ENCODE peak calls at places on chromosomes 5 and 9, in nine cellular contexts. One of them, this sample, is unnamed.

GRCh38 chr5:71974165-71974564 is 133.1 kb upstream of the MAP1B start:
- DNase-seq in foreskin fibroblast: no peak
- DNase-seq in GM10248: no peak
- DNase-seq in nephron progenitor cell: no peak
- DNase-seq in fibroblast of mammary gland: peak; percentile 77
- DNase-seq in cardiac muscle cell: no peak
- DNase-seq in epithelial cell of esophagus: no peak
- DNase-seq in stomach: no peak
- DNase-seq in choroid plexus epithelial cell: peak; percentile 14
- DNase-seq in this sample: no peak

GRCh38 chr5:111668713-111669112 is 88.3 kb downstream of the NREP start:
- DNase-seq in stomach: no peak
- DNase-seq in foreskin fibroblast: no peak
- DNase-seq in choroid plexus epithelial cell: peak; percentile 9
- DNase-seq in fibroblast of mammary gland: peak; percentile 74
- DNase-seq in GM10248: no peak
- DNase-seq in epithelial cell of esophagus: peak; percentile 88
- DNase-seq in nephron progenitor cell: no peak
- DNase-seq in cardiac muscle cell: no peak
- DNase-seq in this sample: no peak

GRCh38 chr5:82156876-82157275 is 121.3 kb downstream of the RPS23 start:
- DNase-seq in nephron progenitor cell: no peak
- DNase-seq in cardiac muscle cell: no peak
- DNase-seq in stomach: no peak
- DNase-seq in fibroblast of mammary gland: no peak
- DNase-seq in epithelial cell of esophagus: no peak
- DNase-seq in GM10248: no peak
- DNase-seq in choroid plexus epithelial cell: no peak
- DNase-seq in foreskin fibroblast: no peak
- DNase-seq in this sample: no peak

GRCh38 chr5:58153255-58153654 is 306.6 kb downstream of the PLK2 start:
- DNase-seq in foreskin fibroblast: no peak
- DNase-seq in choroid plexus epithelial cell: no peak
- DNase-seq in fibroblast of mammary gland: no peak
- DNase-seq in stomach: no peak
- DNase-seq in nephron progenitor cell: no peak
- DNase-seq in epithelial cell of esophagus: peak; percentile 44
- DNase-seq in cardiac muscle cell: no peak
- DNase-seq in GM10248: no peak
- DNase-seq in this sample: no peak

GRCh38 chr9:33143241-33143642 is 23.9 kb downstream of the B4GALT1 start:
- DNase-seq in GM10248: no peak
- DNase-seq in choroid plexus epithelial cell: peak; percentile 89
- DNase-seq in fibroblast of mammary gland: peak; percentile 82
- DNase-seq in nephron progenitor cell: no peak
- DNase-seq in stomach: no peak
- DNase-seq in foreskin fibroblast: peak; percentile 77
- DNase-seq in cardiac muscle cell: no peak
- DNase-seq in epithelial cell of esophagus: peak; percentile 66
- DNase-seq in this sample: no peak

GRCh38 chr9:113474372-113474771 is 10.8 kb downstream of the RGS3 start:
- DNase-seq in fibroblast of mammary gland: no peak
- DNase-seq in cardiac muscle cell: no peak
- DNase-seq in foreskin fibroblast: no peak
- DNase-seq in choroid plexus epithelial cell: no peak
- DNase-seq in GM10248: no peak
- DNase-seq in stomach: no peak
- DNase-seq in nephron progenitor cell: no peak
- DNase-seq in epithelial cell of esophagus: no peak
- DNase-seq in this sample: no peak

GRCh38 chr5:31361234-31361633 is 167.7 kb downstream of the CDH6 start:
- DNase-seq in GM10248: no peak
- DNase-seq in foreskin fibroblast: peak; percentile 89
- DNase-seq in fibroblast of mammary gland: peak; percentile 91
- DNase-seq in cardiac muscle cell: no peak
- DNase-seq in nephron progenitor cell: no peak
- DNase-seq in choroid plexus epithelial cell: peak; percentile 48
- DNase-seq in epithelial cell of esophagus: peak; percentile 36
- DNase-seq in stomach: no peak
- DNase-seq in this sample: no peak

GRCh38 chr5:90093931-90094485 is 315.5 kb downstream of the CETN3 start:
- DNase-seq in choroid plexus epithelial cell: peak; percentile 71
- DNase-seq in fibroblast of mammary gland: no peak
- DNase-seq in epithelial cell of esophagus: peak; percentile 93
- DNase-seq in GM10248: no peak
- DNase-seq in foreskin fibroblast: no peak
- DNase-seq in nephron progenitor cell: no peak
- DNase-seq in stomach: no peak
- DNase-seq in cardiac muscle cell: no peak
- DNase-seq in this sample: no peak

GRCh38 chr5:97043511-97043910 is 98.9 kb downstream of the LIX1 start:
- DNase-seq in epithelial cell of esophagus: no peak
- DNase-seq in GM10248: no peak
- DNase-seq in stomach: no peak
- DNase-seq in foreskin fibroblast: no peak
- DNase-seq in nephron progenitor cell: no peak
- DNase-seq in cardiac muscle cell: peak; percentile 28
- DNase-seq in choroid plexus epithelial cell: no peak
- DNase-seq in fibroblast of mammary gland: no peak
- DNase-seq in this sample: no peak

GRCh38 chr5:143889986-143890385 is 78.0 kb downstream of the HMHB1 start:
- DNase-seq in GM10248: no peak
- DNase-seq in fibroblast of mammary gland: peak; percentile 42
- DNase-seq in stomach: no peak
- DNase-seq in nephron progenitor cell: no peak
- DNase-seq in foreskin fibroblast: peak; percentile 64
- DNase-seq in cardiac muscle cell: no peak
- DNase-seq in epithelial cell of esophagus: peak; percentile 85
- DNase-seq in choroid plexus epithelial cell: peak; percentile 89
- DNase-seq in this sample: no peak

GRCh38 chr5:154215531-154215930 is 25.0 kb downstream of the GALNT10 start:
- DNase-seq in choroid plexus epithelial cell: no peak
- DNase-seq in epithelial cell of esophagus: peak; percentile 69
- DNase-seq in cardiac muscle cell: no peak
- DNase-seq in foreskin fibroblast: no peak
- DNase-seq in fibroblast of mammary gland: no peak
- DNase-seq in nephron progenitor cell: no peak
- DNase-seq in stomach: no peak
- DNase-seq in GM10248: no peak
- DNase-seq in this sample: no peak

GRCh38 chr9:132201780-132202703 is 40.2 kb downstream of the NTNG2 start:
- DNase-seq in fibroblast of mammary gland: no peak
- DNase-seq in cardiac muscle cell: no peak
- DNase-seq in nephron progenitor cell: peak; percentile 38
- DNase-seq in stomach: no peak
- DNase-seq in foreskin fibroblast: no peak
- DNase-seq in choroid plexus epithelial cell: no peak
- DNase-seq in epithelial cell of esophagus: no peak
- DNase-seq in GM10248: no peak
- DNase-seq in this sample: no peak

GRCh38 chr5:107578051-107578635 is 92.6 kb downstream of the EFNA5 start:
- DNase-seq in nephron progenitor cell: no peak
- DNase-seq in stomach: no peak
- DNase-seq in choroid plexus epithelial cell: no peak
- DNase-seq in fibroblast of mammary gland: no peak
- DNase-seq in foreskin fibroblast: no peak
- DNase-seq in GM10248: no peak
- DNase-seq in cardiac muscle cell: no peak
- DNase-seq in epithelial cell of esophagus: peak; percentile 93
- DNase-seq in this sample: no peak

GRCh38 chr5:175478008-175478383 is 364 bp upstream of the SFXN1 start:
- DNase-seq in nephron progenitor cell: no peak
- DNase-seq in cardiac muscle cell: no peak
- DNase-seq in stomach: no peak
- DNase-seq in fibroblast of mammary gland: peak; percentile 18
- DNase-seq in GM10248: no peak
- DNase-seq in choroid plexus epithelial cell: no peak
- DNase-seq in epithelial cell of esophagus: no peak
- DNase-seq in foreskin fibroblast: no peak
- DNase-seq in this sample: no peak

DNA sequence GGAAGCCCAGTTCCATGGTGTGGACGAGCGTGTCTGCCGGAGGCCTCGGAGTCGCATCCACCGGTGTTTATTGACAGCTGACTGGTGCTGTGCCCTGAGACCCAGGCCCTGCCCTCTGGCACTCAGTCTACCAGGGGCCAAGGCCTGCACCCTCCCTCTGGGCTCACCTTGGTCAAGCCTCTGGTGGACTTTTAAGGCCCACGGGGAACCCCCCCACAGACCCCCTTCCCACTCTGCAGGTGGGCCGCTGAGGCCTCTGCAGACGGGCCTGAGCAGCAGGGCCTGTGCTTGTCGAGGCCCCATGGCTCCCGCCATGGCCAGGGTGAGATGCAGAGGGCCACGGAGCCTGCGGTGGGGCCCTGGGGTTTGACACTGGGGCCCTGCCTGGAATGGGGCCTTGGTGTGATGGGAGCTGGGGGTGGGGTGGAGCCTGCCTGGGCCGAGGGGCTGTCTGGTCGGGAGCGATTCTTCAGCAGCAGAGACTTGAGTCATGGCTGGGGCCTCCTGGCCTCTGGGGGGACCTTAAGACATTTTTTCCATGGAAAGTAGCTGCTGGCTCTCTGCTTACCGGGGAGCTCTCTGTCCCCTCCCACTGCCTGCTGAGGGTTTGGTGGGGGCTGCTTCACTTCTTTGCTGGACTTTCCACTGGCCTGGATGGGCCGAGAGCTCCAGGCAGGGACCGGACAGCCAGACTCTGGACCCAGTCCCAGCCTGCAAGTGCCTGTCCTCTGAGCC is 132.0 kb downstream of the RXRA start:
- DNase-seq in fibroblast of mammary gland: peak; percentile 40
- DNase-seq in stomach: no peak
- DNase-seq in cardiac muscle cell: no peak
- DNase-seq in epithelial cell of esophagus: no peak
- DNase-seq in foreskin fibroblast: no peak
- DNase-seq in GM10248: no peak
- DNase-seq in choroid plexus epithelial cell: peak; percentile 74
- DNase-seq in nephron progenitor cell: no peak
- DNase-seq in this sample: no peak
- TF ChIP-seq CTCF in fibroblast of mammary gland: no peak
- TF ChIP-seq CTCF in stomach: no peak
- TF ChIP-seq CTCF in cardiac muscle cell: no peak
- TF ChIP-seq CTCF in epithelial cell of esophagus: no peak
- TF ChIP-seq CTCF in foreskin fibroblast: no peak
- TF ChIP-seq CTCF in GM10248: no peak
- TF ChIP-seq CTCF in choroid plexus epithelial cell: peak; percentile 19
- TF ChIP-seq CTCF in nephron progenitor cell: no peak
- TF ChIP-seq CTCF in this sample: no peak

DNA sequence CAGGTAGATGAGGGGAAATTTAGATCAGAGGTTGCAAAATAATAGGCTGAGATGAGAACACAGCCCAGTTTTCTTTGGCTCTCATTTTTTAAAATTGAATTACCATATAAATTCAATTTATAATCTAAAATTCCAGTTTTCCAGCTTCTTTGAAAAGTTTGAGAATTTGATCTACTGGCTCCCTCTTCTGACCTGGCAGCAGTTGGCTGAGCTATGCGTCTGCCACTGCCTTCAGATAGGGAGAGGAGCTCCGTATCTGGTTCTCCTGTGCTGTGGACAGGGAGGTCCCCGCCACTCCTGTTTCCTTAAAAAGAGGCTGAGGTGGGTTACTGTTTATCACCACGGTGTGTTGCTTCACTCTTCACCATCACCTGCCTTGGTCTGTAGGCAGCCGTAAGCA is 103.7 kb downstream of the ARHGAP26 start:
- DNase-seq in stomach: no peak
- DNase-seq in epithelial cell of esophagus: no peak
- DNase-seq in choroid plexus epithelial cell: peak; percentile 31
- DNase-seq in cardiac muscle cell: no peak
- DNase-seq in foreskin fibroblast: no peak
- DNase-seq in GM10248: no peak
- DNase-seq in fibroblast of mammary gland: no peak
- DNase-seq in nephron progenitor cell: no peak
- DNase-seq in this sample: no peak
- TF ChIP-seq CTCF in stomach: no peak
- TF ChIP-seq CTCF in epithelial cell of esophagus: no peak
- TF ChIP-seq CTCF in choroid plexus epithelial cell: peak; percentile 38
- TF ChIP-seq CTCF in cardiac muscle cell: no peak
- TF ChIP-seq CTCF in foreskin fibroblast: peak; percentile 7
- TF ChIP-seq CTCF in GM10248: no peak
- TF ChIP-seq CTCF in fibroblast of mammary gland: no peak
- TF ChIP-seq CTCF in nephron progenitor cell: no peak
- TF ChIP-seq CTCF in this sample: no peak

DNA sequence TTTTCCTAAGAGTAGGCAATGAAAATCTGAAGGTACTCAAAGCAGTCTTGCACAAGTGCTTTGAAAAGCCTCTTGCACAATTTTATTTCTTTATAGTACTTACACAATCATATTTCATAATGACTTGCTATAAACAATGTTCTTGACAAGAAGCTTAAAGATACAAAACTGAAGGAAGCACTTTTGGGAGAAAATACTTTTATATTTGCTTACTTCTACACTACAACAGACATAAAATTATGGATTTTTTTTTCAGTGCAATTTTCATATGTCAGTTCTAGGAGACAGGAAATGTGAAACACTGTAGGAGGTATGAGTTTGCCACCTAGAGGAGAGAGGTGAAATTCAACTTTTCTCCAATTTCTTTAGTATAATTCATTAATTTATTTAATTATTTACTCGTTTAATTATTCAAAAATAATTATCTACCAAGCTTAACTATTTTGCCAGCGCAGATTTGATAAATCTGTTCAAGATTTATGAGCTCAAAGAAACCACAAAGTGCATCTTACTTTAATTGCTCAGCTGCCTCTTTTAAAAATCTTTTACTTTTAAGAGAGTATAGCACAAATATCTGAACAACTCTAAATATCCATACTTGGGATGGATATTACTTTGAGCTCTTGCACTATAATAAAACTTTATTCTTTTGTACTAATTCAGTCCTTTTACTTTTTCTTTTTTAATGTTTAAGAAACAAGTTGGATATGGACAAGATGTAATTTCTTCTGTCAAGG is 29.0 kb upstream of the CDKN2B start:
- DNase-seq in choroid plexus epithelial cell: peak; percentile 66
- DNase-seq in stomach: no peak
- DNase-seq in fibroblast of mammary gland: peak; percentile 62
- DNase-seq in foreskin fibroblast: no peak
- DNase-seq in epithelial cell of esophagus: peak; percentile 67
- DNase-seq in nephron progenitor cell: no peak
- DNase-seq in GM10248: no peak
- DNase-seq in cardiac muscle cell: no peak
- DNase-seq in this sample: no peak
- TF ChIP-seq CTCF in choroid plexus epithelial cell: peak; percentile 55
- TF ChIP-seq CTCF in stomach: peak; percentile 51
- TF ChIP-seq CTCF in fibroblast of mammary gland: peak; percentile 58
- TF ChIP-seq CTCF in foreskin fibroblast: peak; percentile 33
- TF ChIP-seq CTCF in epithelial cell of esophagus: peak; percentile 56
- TF ChIP-seq CTCF in nephron progenitor cell: peak; percentile 29
- TF ChIP-seq CTCF in GM10248: no peak
- TF ChIP-seq CTCF in cardiac muscle cell: peak; percentile 49
- TF ChIP-seq CTCF in this sample: peak; percentile 51

DNA sequence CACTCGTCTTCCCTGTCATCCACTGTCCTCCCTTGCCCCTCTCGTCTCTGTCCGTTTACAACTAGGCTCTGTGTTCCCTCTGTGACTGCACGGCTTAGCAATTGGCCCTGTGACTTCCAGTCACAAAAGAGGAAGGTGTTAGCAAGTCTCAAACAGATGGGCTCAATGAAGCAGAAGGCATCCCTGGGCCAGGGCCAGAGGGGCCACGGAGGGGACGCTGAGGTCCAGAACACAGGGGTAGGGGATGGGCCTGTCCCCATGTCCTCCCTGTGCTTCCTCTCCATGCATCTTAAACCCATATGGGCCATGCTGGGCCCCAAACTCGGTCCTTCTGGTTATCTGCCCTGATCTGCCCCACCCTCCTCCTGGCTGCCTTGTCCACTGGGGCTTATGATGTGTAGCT is at the start of gene CD72:
- DNase-seq in stomach: no peak
- DNase-seq in choroid plexus epithelial cell: no peak
- DNase-seq in fibroblast of mammary gland: no peak
- DNase-seq in foreskin fibroblast: no peak
- DNase-seq in nephron progenitor cell: no peak
- DNase-seq in GM10248: peak; percentile 53
- DNase-seq in epithelial cell of esophagus: no peak
- DNase-seq in cardiac muscle cell: no peak
- DNase-seq in this sample: no peak
- TF ChIP-seq CTCF in stomach: no peak
- TF ChIP-seq CTCF in choroid plexus epithelial cell: no peak
- TF ChIP-seq CTCF in fibroblast of mammary gland: no peak
- TF ChIP-seq CTCF in foreskin fibroblast: no peak
- TF ChIP-seq CTCF in nephron progenitor cell: no peak
- TF ChIP-seq CTCF in GM10248: no peak
- TF ChIP-seq CTCF in epithelial cell of esophagus: no peak
- TF ChIP-seq CTCF in cardiac muscle cell: no peak
- TF ChIP-seq CTCF in this sample: no peak

This sample was measured in GM13977.